ENCODE peak calls at places on chromosome 5, in ten cellular contexts. One of them, this sample, is unnamed.

GRCh38 chr5:54701179-54701578 is 183.6 kb downstream of the SNX18 start:
- DNase-seq in A549: peak
- DNase-seq in transverse colon: no peak
- DNase-seq in tibial nerve: no peak
- DNase-seq in SK-N-SH: no peak
- DNase-seq in K562: no peak
- DNase-seq in suprapubic skin: no peak
- DNase-seq in ovary: peak
- DNase-seq in H1: no peak
- DNase-seq in upper lobe of left lung: no peak
- DNase-seq in this sample: no peak

GRCh38 chr5:149422429-149423286 is 43.6 kb upstream of the IL17B start:
- DNase-seq in suprapubic skin: no peak
- DNase-seq in transverse colon: peak
- DNase-seq in upper lobe of left lung: no peak
- DNase-seq in tibial nerve: no peak
- DNase-seq in SK-N-SH: peak
- DNase-seq in ovary: peak
- DNase-seq in H1: no peak
- DNase-seq in K562: peak
- DNase-seq in A549: no peak
- DNase-seq in this sample: no peak

GRCh38 chr5:169213479-169213878 is 87.5 kb downstream of the SLIT3 start:
- DNase-seq in transverse colon: no peak
- DNase-seq in upper lobe of left lung: no peak
- DNase-seq in SK-N-SH: no peak
- DNase-seq in H1: no peak
- DNase-seq in ovary: no peak
- DNase-seq in K562: no peak
- DNase-seq in suprapubic skin: no peak
- DNase-seq in tibial nerve: no peak
- DNase-seq in A549: no peak
- DNase-seq in this sample: no peak

GRCh38 chr5:124043456-124043855 is 531.5 kb downstream of the CSNK1G3 start:
- DNase-seq in upper lobe of left lung: no peak
- DNase-seq in K562: no peak
- DNase-seq in SK-N-SH: peak
- DNase-seq in tibial nerve: no peak
- DNase-seq in H1: peak
- DNase-seq in A549: peak
- DNase-seq in ovary: no peak
- DNase-seq in suprapubic skin: no peak
- DNase-seq in transverse colon: no peak
- DNase-seq in this sample: no peak

GRCh38 chr5:141605523-141606277 is 13.1 kb downstream of the DIAPH1 start:
- DNase-seq in tibial nerve: no peak
- DNase-seq in SK-N-SH: no peak
- DNase-seq in upper lobe of left lung: no peak
- DNase-seq in A549: no peak
- DNase-seq in H1: no peak
- DNase-seq in K562: peak
- DNase-seq in transverse colon: peak
- DNase-seq in ovary: no peak
- DNase-seq in suprapubic skin: no peak
- DNase-seq in this sample: peak

GRCh38 chr5:180130876-180131740 is 59.5 kb upstream of the RNF130 start:
- DNase-seq in upper lobe of left lung: no peak
- DNase-seq in SK-N-SH: no peak
- DNase-seq in K562: no peak
- DNase-seq in transverse colon: no peak
- DNase-seq in suprapubic skin: peak
- DNase-seq in H1: no peak
- DNase-seq in ovary: no peak
- DNase-seq in tibial nerve: no peak
- DNase-seq in A549: no peak
- DNase-seq in this sample: peak

GRCh38 chr5:31730139-31730538 is 91.2 kb downstream of the PDZD2 start:
- DNase-seq in transverse colon: no peak
- DNase-seq in A549: no peak
- DNase-seq in H1: no peak
- DNase-seq in SK-N-SH: no peak
- DNase-seq in upper lobe of left lung: no peak
- DNase-seq in tibial nerve: no peak
- DNase-seq in ovary: no peak
- DNase-seq in suprapubic skin: no peak
- DNase-seq in K562: no peak
- DNase-seq in this sample: no peak

GRCh38 chr5:119071573-119071874 is 637 bp downstream of the DMXL1 start:
- DNase-seq in SK-N-SH: no peak
- DNase-seq in tibial nerve: no peak
- DNase-seq in upper lobe of left lung: no peak
- DNase-seq in ovary: no peak
- DNase-seq in K562: peak
- DNase-seq in transverse colon: no peak
- DNase-seq in suprapubic skin: no peak
- DNase-seq in H1: no peak
- DNase-seq in A549: no peak
- DNase-seq in this sample: no peak

GRCh38 chr5:170745481-170746061 is 38.0 kb upstream of the GABRP start:
- DNase-seq in upper lobe of left lung: peak
- DNase-seq in K562: no peak
- DNase-seq in ovary: no peak
- DNase-seq in transverse colon: no peak
- DNase-seq in SK-N-SH: peak
- DNase-seq in A549: no peak
- DNase-seq in tibial nerve: no peak
- DNase-seq in H1: peak
- DNase-seq in suprapubic skin: no peak
- DNase-seq in this sample: peak

GRCh38 chr5:170741801-170742200 is 41.7 kb upstream of the GABRP start:
- DNase-seq in A549: no peak
- DNase-seq in H1: no peak
- DNase-seq in upper lobe of left lung: no peak
- DNase-seq in transverse colon: no peak
- DNase-seq in K562: no peak
- DNase-seq in tibial nerve: no peak
- DNase-seq in SK-N-SH: no peak
- DNase-seq in ovary: no peak
- DNase-seq in suprapubic skin: no peak
- DNase-seq in this sample: no peak

GRCh38 chr5:170746952-170747340 is 36.6 kb upstream of the GABRP start:
- DNase-seq in ovary: no peak
- DNase-seq in tibial nerve: no peak
- DNase-seq in upper lobe of left lung: no peak
- DNase-seq in SK-N-SH: no peak
- DNase-seq in A549: no peak
- DNase-seq in transverse colon: no peak
- DNase-seq in H1: no peak
- DNase-seq in K562: no peak
- DNase-seq in suprapubic skin: no peak
- DNase-seq in this sample: no peak

GRCh38 chr5:170746081-170746951 is 37.2 kb upstream of the GABRP start:
- DNase-seq in suprapubic skin: no peak
- DNase-seq in tibial nerve: no peak
- DNase-seq in H1: no peak
- DNase-seq in ovary: no peak
- DNase-seq in SK-N-SH: no peak
- DNase-seq in transverse colon: no peak
- DNase-seq in upper lobe of left lung: peak
- DNase-seq in K562: no peak
- DNase-seq in A549: no peak
- DNase-seq in this sample: no peak

DNA sequence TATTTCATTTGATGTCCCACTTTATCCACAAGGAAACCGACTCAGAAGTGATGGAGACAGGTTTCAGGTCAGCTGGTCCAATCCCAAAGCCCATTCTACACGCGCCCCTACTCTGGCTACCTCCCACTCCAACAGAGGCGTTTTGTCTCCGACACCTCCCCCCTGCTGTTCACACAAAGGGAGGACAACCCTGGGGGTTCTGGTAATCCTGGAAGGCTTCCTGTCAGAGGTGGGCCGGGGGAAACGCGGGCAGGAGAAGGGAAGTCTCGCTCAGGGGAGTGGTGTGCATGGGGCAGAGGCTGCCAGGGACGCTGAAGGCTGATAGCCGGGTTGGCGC is 39.7 kb upstream of the GABRP start:
- DNase-seq in tibial nerve: no peak
- DNase-seq in ovary: no peak
- DNase-seq in K562: peak
- DNase-seq in SK-N-SH: no peak
- DNase-seq in H1: no peak
- DNase-seq in suprapubic skin: no peak
- DNase-seq in upper lobe of left lung: no peak
- DNase-seq in transverse colon: no peak
- DNase-seq in A549: no peak
- DNase-seq in this sample: no peak
- H3K4me3 ChIP-seq in tibial nerve: no peak
- H3K4me3 ChIP-seq in ovary: no peak
- H3K4me3 ChIP-seq in K562: no peak
- H3K4me3 ChIP-seq in SK-N-SH: no peak
- H3K4me3 ChIP-seq in H1: no peak
- H3K4me3 ChIP-seq in suprapubic skin: no peak
- H3K4me3 ChIP-seq in upper lobe of left lung: no peak
- H3K4me3 ChIP-seq in transverse colon: no peak
- H3K4me3 ChIP-seq in A549: peak
- H3K4me3 ChIP-seq in this sample: no peak

GRCh38 chr5:76816110-76816831 is 2.6 kb upstream of the F2RL1 start:
- DNase-seq in H1: no peak
- DNase-seq in K562: no peak
- DNase-seq in A549: no peak
- DNase-seq in suprapubic skin: no peak
- DNase-seq in tibial nerve: no peak
- DNase-seq in SK-N-SH: no peak
- DNase-seq in ovary: no peak
- DNase-seq in upper lobe of left lung: no peak
- DNase-seq in transverse colon: no peak
- DNase-seq in this sample: no peak

GRCh38 chr5:76819851-76820280 is 1.0 kb downstream of the F2RL1 start:
- DNase-seq in A549: peak
- DNase-seq in suprapubic skin: no peak
- DNase-seq in H1: no peak
- DNase-seq in upper lobe of left lung: peak
- DNase-seq in ovary: no peak
- DNase-seq in K562: no peak
- DNase-seq in SK-N-SH: no peak
- DNase-seq in transverse colon: peak
- DNase-seq in tibial nerve: no peak
- DNase-seq in this sample: peak

GRCh38 chr5:76818844-76819831 is at the start of gene F2RL1:
- DNase-seq in tibial nerve: no peak
- DNase-seq in suprapubic skin: peak
- DNase-seq in transverse colon: peak
- DNase-seq in H1: peak
- DNase-seq in upper lobe of left lung: peak
- DNase-seq in K562: peak
- DNase-seq in SK-N-SH: peak
- DNase-seq in A549: peak
- DNase-seq in ovary: peak
- DNase-seq in this sample: peak

DNA sequence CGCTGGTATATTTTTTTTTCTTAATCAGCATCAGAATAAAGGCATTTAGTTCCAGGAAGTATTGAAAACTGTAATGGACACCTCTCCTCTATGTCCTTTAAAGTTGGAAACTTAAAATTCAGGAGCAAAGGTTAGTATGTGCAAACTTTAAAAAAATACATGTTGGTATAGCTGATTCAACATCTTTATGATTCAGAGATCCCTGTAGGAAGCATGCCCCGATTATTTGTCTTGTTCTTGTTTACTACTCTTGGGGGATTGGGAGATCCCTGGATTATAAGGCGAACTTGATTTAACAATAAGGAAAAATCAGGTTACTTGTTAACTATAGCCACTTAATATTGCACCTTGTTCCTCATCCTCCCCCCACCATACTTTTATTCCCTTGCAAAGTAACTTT is 1.7 kb downstream of the F2RL1 start:
- DNase-seq in K562: no peak
- DNase-seq in SK-N-SH: no peak
- DNase-seq in upper lobe of left lung: no peak
- DNase-seq in transverse colon: no peak
- DNase-seq in H1: no peak
- DNase-seq in A549: no peak
- DNase-seq in tibial nerve: no peak
- DNase-seq in suprapubic skin: no peak
- DNase-seq in ovary: no peak
- DNase-seq in this sample: no peak
- TF ChIP-seq EP300 in K562: no peak
- TF ChIP-seq EP300 in SK-N-SH: no peak
- TF ChIP-seq EP300 in upper lobe of left lung: no peak
- TF ChIP-seq EP300 in transverse colon: no peak
- TF ChIP-seq EP300 in H1: no peak
- TF ChIP-seq EP300 in A549: no peak
- TF ChIP-seq EP300 in tibial nerve: no peak
- TF ChIP-seq EP300 in suprapubic skin: no peak
- TF ChIP-seq EP300 in ovary: no peak
- TF ChIP-seq EP300 in this sample: no peak

DNA sequence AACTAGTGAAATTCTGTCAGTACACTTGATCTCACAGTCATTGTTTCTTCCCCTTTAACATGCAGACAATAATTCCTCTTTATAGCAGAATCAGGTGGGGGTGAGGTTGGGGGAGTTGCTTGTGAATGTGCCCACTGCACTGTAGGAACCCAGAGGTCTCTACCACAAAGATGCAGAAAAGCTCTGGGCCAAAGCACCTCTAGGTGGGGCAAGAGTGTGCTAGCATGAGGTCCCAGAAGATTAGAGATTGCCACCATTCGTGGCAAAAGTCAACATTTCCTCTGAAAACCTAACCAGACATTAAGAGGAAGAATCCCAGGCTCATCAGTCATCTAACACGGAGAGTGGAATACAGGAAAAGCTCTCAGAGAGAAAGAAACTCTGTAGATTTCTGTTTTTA is 74.5 kb downstream of the PTCD2 start:
- DNase-seq in A549: peak
- DNase-seq in H1: no peak
- DNase-seq in K562: no peak
- DNase-seq in SK-N-SH: no peak
- DNase-seq in tibial nerve: no peak
- DNase-seq in upper lobe of left lung: no peak
- DNase-seq in suprapubic skin: no peak
- DNase-seq in ovary: no peak
- DNase-seq in transverse colon: peak
- DNase-seq in this sample: no peak
- TF ChIP-seq CTCF in A549: peak
- TF ChIP-seq CTCF in H1: peak
- TF ChIP-seq CTCF in K562: peak
- TF ChIP-seq CTCF in SK-N-SH: peak
- TF ChIP-seq CTCF in tibial nerve: no peak
- TF ChIP-seq CTCF in upper lobe of left lung: no peak
- TF ChIP-seq CTCF in suprapubic skin: no peak
- TF ChIP-seq CTCF in ovary: no peak
- TF ChIP-seq CTCF in transverse colon: peak
- TF ChIP-seq CTCF in this sample: peak

GRCh38 chr5:130270786-130271185 is 366.5 kb downstream of the CHSY3 start:
- DNase-seq in ovary: no peak
- DNase-seq in A549: no peak
- DNase-seq in tibial nerve: no peak
- DNase-seq in transverse colon: no peak
- DNase-seq in suprapubic skin: no peak
- DNase-seq in K562: no peak
- DNase-seq in H1: no peak
- DNase-seq in SK-N-SH: no peak
- DNase-seq in upper lobe of left lung: no peak
- DNase-seq in this sample: no peak

GRCh38 chr5:130272837-130273236 is 368.6 kb downstream of the CHSY3 start:
- DNase-seq in upper lobe of left lung: no peak
- DNase-seq in suprapubic skin: no peak
- DNase-seq in H1: peak
- DNase-seq in SK-N-SH: no peak
- DNase-seq in K562: no peak
- DNase-seq in tibial nerve: no peak
- DNase-seq in transverse colon: no peak
- DNase-seq in A549: no peak
- DNase-seq in ovary: no peak
- DNase-seq in this sample: no peak

GRCh38 chr5:130268489-130268888 is 364.2 kb downstream of the CHSY3 start:
- DNase-seq in SK-N-SH: no peak
- DNase-seq in A549: no peak
- DNase-seq in upper lobe of left lung: no peak
- DNase-seq in suprapubic skin: no peak
- DNase-seq in H1: no peak
- DNase-seq in K562: no peak
- DNase-seq in tibial nerve: no peak
- DNase-seq in ovary: no peak
- DNase-seq in transverse colon: no peak
- DNase-seq in this sample: no peak

DNA sequence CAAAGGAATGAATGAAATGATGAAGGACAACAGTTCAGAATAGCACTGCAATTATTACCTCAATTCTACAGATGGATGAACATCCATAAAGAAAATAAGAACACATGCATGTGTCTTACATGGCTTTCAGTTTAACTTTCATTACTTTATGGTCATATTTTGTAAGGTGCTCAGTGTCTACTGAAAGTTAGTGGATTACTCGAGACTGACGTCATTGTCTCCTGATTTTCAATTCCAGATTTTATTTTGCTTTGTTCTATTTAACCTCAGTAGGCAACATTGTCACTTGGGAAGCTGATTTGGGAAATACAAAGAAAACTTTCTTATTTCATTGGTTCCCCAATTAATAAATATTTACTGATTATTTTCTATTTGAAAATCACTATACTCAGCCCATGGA is 363.7 kb downstream of the CHSY3 start:
- DNase-seq in SK-N-SH: no peak
- DNase-seq in tibial nerve: no peak
- DNase-seq in H1: no peak
- DNase-seq in ovary: no peak
- DNase-seq in A549: no peak
- DNase-seq in upper lobe of left lung: no peak
- DNase-seq in K562: no peak
- DNase-seq in transverse colon: no peak
- DNase-seq in suprapubic skin: no peak
- DNase-seq in this sample: no peak
- H3K4me3 ChIP-seq in SK-N-SH: no peak
- H3K4me3 ChIP-seq in tibial nerve: no peak
- H3K4me3 ChIP-seq in H1: no peak
- H3K4me3 ChIP-seq in ovary: no peak
- H3K4me3 ChIP-seq in A549: no peak
- H3K4me3 ChIP-seq in upper lobe of left lung: no peak
- H3K4me3 ChIP-seq in K562: no peak
- H3K4me3 ChIP-seq in transverse colon: no peak
- H3K4me3 ChIP-seq in suprapubic skin: no peak
- H3K4me3 ChIP-seq in this sample: no peak